ENCODE peak calls at places on chromosomes 11 and 22, in eight cellular contexts. G, O, M, Q, H, W, J and C are unnamed samples.

GRCh38 chr22:32590556-32590955 is 115.9 kb downstream of the FBXO7 start:
- DNase-seq in G (no peak), O (no peak), M (no peak), Q (no peak), H (no peak), W (no peak), J (no peak), C (no peak)

GRCh38 chr11:67389477-67389876 is 2.3 kb upstream of the RAD9A start:
- DNase-seq in G (no peak), O (peak), M (peak), Q (no peak), H (no peak), W (peak), J (peak), C (peak)

GRCh38 chr11:108593214-108593909 is at the start of gene EXPH5:
- DNase-seq in G (peak), O (peak), M (peak), Q (peak), H (peak), W (peak), J (peak), C (peak)

GRCh38 chr11:95128602-95129001 is 39.0 kb downstream of the ENDOD1 start:
- DNase-seq in G (no peak), O (no peak), M (no peak), Q (no peak), H (no peak), W (no peak), J (no peak), C (no peak)

GRCh38 chr11:19988598-19988997 is 171.7 kb downstream of the DBX1 start:
- DNase-seq in G (peak), O (no peak), M (no peak), Q (no peak), H (no peak), W (no peak), J (peak), C (no peak)

GRCh38 chr11:47177229-47177845 is 658 bp upstream of the ARFGAP2 start:
- DNase-seq in G (peak), O (peak), M (peak), Q (peak), H (peak), W (peak), J (peak), C (peak)

GRCh38 chr11:126655807-126656128 is 300.3 kb downstream of the ST3GAL4 start:
- DNase-seq in G (no peak), O (no peak), M (no peak), Q (no peak), H (peak), W (no peak), J (no peak), C (no peak)

GRCh38 chr11:100576044-100577021 is 110.8 kb upstream of the ARHGAP42 start:
- DNase-seq in G (no peak), O (no peak), M (peak), Q (peak), H (no peak), W (no peak), J (peak), C (peak)

GRCh38 chr11:995752-996420 is 40.6 kb downstream of the MUC6 start:
- DNase-seq in G (no peak), O (no peak), M (no peak), Q (no peak), H (no peak), W (no peak), J (no peak), C (no peak)

GRCh38 chr22:31173386-31174145 is 13.6 kb downstream of the RNF185 start:
- DNase-seq in G (no peak), O (no peak), M (no peak), Q (no peak), H (no peak), W (no peak), J (no peak), C (no peak)

GRCh38 chr22:36968249-36968964 is 50.8 kb downstream of the TST start:
- DNase-seq in G (no peak), O (no peak), M (no peak), Q (no peak), H (no peak), W (no peak), J (no peak), C (no peak)

GRCh38 chr11:105910095-105910715 is 111.8 kb downstream of the MSANTD4 start:
- DNase-seq in G (no peak), O (no peak), M (no peak), Q (no peak), H (no peak), W (no peak), J (no peak), C (no peak)

GRCh38 chr11:1204381-1205101 is 18.3 kb upstream of the MUC5B start:
- DNase-seq in G (peak), O (peak), M (no peak), Q (peak), H (peak), W (no peak), J (no peak), C (no peak)

GRCh38 chr11:15006139-15006759 is 34.1 kb upstream of the CALCA start:
- DNase-seq in G (no peak), O (no peak), M (no peak), Q (no peak), H (no peak), W (no peak), J (no peak), C (peak)

GRCh38 chr11:29025001-29025400 is 916.8 kb downstream of the METTL15 start:
- DNase-seq in G (no peak), O (no peak), M (no peak), Q (no peak), H (no peak), W (no peak), J (no peak), C (no peak)

GRCh38 chr11:120334894-120335462 is 1.2 kb upstream of the ARHGEF12 start:
- DNase-seq in G (peak), O (peak), M (peak), Q (peak), H (peak), W (peak), J (peak), C (peak)

GRCh38 chr11:130666781-130667251 is 218.4 kb downstream of the ADAMTS15 start:
- DNase-seq in G (no peak), O (no peak), M (no peak), Q (no peak), H (no peak), W (no peak), J (no peak), C (peak)

GRCh38 chr11:69539416-69540117 is 58.1 kb downstream of the LINC01488 start:
- DNase-seq in G (peak), O (no peak), M (peak), Q (peak), H (no peak), W (no peak), J (peak), C (peak)

GRCh38 chr22:50329236-50329635 is 2.4 kb upstream of the DENND6B start:
- DNase-seq in G (no peak), O (no peak), M (no peak), Q (no peak), H (no peak), W (no peak), J (no peak), C (no peak)

GRCh38 chr22:45891996-45892621 is 84.9 kb downstream of the WNT7B start:
- DNase-seq in G (no peak), O (no peak), M (no peak), Q (no peak), H (no peak), W (no peak), J (no peak), C (peak)

GRCh38 chr11:2700415-2701211 is 819 bp upstream of the KCNQ1OT1 start:
- DNase-seq in G (peak), O (peak), M (peak), Q (peak), H (peak), W (peak), J (peak), C (peak)

GRCh38 chr22:39528080-39528661 is 4.4 kb downstream of the RPS19BP1 start:
- DNase-seq in G (no peak), O (no peak), M (no peak), Q (no peak), H (no peak), W (no peak), J (no peak), C (no peak)

GRCh38 chr22:41687901-41688364 is 734 bp downstream of the SNU13 start:
- DNase-seq in G (no peak), O (no peak), M (peak), Q (no peak), H (no peak), W (no peak), J (peak), C (peak)

GRCh38 chr11:83724704-83725114 is 438.5 kb upstream of the CCDC90B start:
- DNase-seq in G (no peak), O (peak), M (peak), Q (no peak), H (peak), W (peak), J (peak), C (peak)

GRCh38 chr11:122863704-122864326 is 18.7 kb upstream of the JHY start:
- DNase-seq in G (no peak), O (peak), M (peak), Q (peak), H (no peak), W (no peak), J (peak), C (peak)

GRCh38 chr11:72582206-72583176 is 91.7 kb downstream of the PDE2A start:
- DNase-seq in G (peak), O (no peak), M (no peak), Q (no peak), H (no peak), W (no peak), J (no peak), C (no peak)

GRCh38 chr11:8757047-8757446 is 74.5 kb downstream of the RPL27A start:
- DNase-seq in G (peak), O (no peak), M (no peak), Q (no peak), H (no peak), W (no peak), J (no peak), C (no peak)

GRCh38 chr11:103624708-103625623 is 411.5 kb upstream of the DDI1 start:
- DNase-seq in G (no peak), O (no peak), M (no peak), Q (peak), H (no peak), W (no peak), J (no peak), C (no peak)

GRCh38 chr11:67456068-67456705 is 1.0 kb downstream of the CABP4 start:
- DNase-seq in G (peak), O (no peak), M (no peak), Q (no peak), H (no peak), W (no peak), J (no peak), C (no peak)

GRCh38 chr11:46363031-46363407 is 15.8 kb downstream of the DGKZ start:
- DNase-seq in G (no peak), O (no peak), M (peak), Q (peak), H (peak), W (peak), J (no peak), C (peak)

GRCh38 chr22:35322893-35323292 is 23.2 kb downstream of the TOM1 start:
- DNase-seq in G (no peak), O (no peak), M (no peak), Q (no peak), H (no peak), W (no peak), J (peak), C (no peak)

GRCh38 chr11:131914299-131914902 is 544.0 kb downstream of the NTM start:
- DNase-seq in G (no peak), O (no peak), M (no peak), Q (no peak), H (no peak), W (no peak), J (no peak), C (no peak)

GRCh38 chr11:47714554-47715081 is 551 bp downstream of the AGBL2 start:
- DNase-seq in G (peak), O (no peak), M (peak), Q (peak), H (peak), W (no peak), J (no peak), C (peak)

GRCh38 chr22:20979940-20980453 is 2.1 kb upstream of the LZTR1 start:
- DNase-seq in G (no peak), O (no peak), M (no peak), Q (no peak), H (peak), W (no peak), J (no peak), C (no peak)

GRCh38 chr11:107859459-107860239 is 1.1 kb upstream of the SLC35F2 start:
- DNase-seq in G (peak), O (peak), M (peak), Q (peak), H (peak), W (peak), J (peak), C (peak)

GRCh38 chr22:20867179-20868099 is 8.6 kb downstream of the SNAP29 start:
- DNase-seq in G (peak), O (no peak), M (peak), Q (peak), H (peak), W (peak), J (peak), C (peak)

GRCh38 chr11:112722876-112723275 is 238.3 kb upstream of the NCAM1 start:
- DNase-seq in G (no peak), O (no peak), M (no peak), Q (no peak), H (no peak), W (no peak), J (no peak), C (no peak)

GRCh38 chr22:19876314-19876940 is 21.8 kb upstream of the GNB1L start:
- DNase-seq in G (peak), O (peak), M (no peak), Q (no peak), H (no peak), W (no peak), J (peak), C (no peak)

GRCh38 chr11:100203789-100204188 is 483.3 kb upstream of the ARHGAP42 start:
- DNase-seq in G (no peak), O (no peak), M (no peak), Q (no peak), H (no peak), W (no peak), J (no peak), C (no peak)

GRCh38 chr11:128482512-128483191 is 104.7 kb downstream of the ETS1 start:
- DNase-seq in G (peak), O (no peak), M (peak), Q (peak), H (no peak), W (no peak), J (no peak), C (peak)
- H3K4me3 ChIP-seq in G (no peak), O (no peak), M (no peak), Q (peak), H (no peak), W (no peak), J (no peak), C (peak)

GRCh38 chr11:65486570-65487466 is 12.0 kb upstream of the MALAT1 start:
- DNase-seq in G (peak), O (no peak), M (no peak), Q (no peak), H (no peak), W (no peak), J (no peak), C (peak)
- TF ChIP-seq POLR2A in G (no peak), O (no peak), M (no peak), Q (no peak), H (no peak), W (no peak), J (no peak), C (no peak)

DNA sequence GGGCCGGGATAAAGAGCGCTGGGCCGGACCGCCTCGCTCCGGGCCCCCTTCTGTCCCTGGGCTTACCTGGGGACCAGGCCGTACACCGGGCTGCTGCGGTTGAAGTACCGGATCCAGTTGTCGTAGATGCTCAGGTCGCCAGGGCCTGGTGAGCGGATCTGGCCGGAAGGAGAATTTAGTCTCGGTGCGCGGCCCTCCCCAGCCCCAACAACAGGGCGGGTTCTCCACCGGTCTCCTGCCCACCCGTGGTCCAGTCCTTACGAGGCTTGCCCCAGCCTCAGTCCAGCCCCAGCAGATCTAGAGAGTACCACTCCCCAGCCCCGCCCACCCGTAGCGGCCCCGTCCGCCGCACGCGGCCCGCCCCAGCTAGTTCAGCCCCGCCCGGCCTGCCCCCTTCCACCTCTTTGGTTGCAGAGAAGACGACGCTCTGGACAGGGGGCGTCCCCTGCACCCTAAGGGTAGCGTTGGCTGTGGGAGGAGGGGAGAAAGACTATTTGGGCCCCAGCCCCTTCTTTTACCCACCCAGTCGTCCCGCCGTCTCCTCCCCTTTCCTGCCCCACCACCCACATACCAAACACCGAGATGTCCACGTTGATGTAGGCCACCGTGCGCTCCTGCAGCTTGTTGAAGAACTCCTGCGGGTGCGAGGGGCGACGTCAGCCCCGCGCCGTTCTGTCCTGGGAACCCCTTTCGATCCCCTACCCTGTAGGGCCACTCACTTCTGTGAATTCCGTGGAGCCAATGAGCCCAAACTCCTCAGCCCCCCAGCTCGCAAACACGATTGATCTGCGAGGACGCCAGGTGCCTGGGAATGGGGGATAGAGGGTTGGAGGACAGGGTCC is 6.8 kb downstream of the SAC3D1 start:
- DNase-seq in G (peak), O (no peak), M (peak), Q (peak), H (no peak), W (no peak), J (no peak), C (no peak)
- H3K4me3 ChIP-seq in G (peak), O (no peak), M (peak), Q (peak), H (peak), W (peak), J (peak), C (no peak)

GRCh38 chr11:45001466-45002165 is 50.9 kb upstream of the TP53I11 start:
- DNase-seq in G (no peak), O (no peak), M (no peak), Q (no peak), H (no peak), W (no peak), J (no peak), C (no peak)

GRCh38 chr11:44998051-44998450 is 47.4 kb upstream of the TP53I11 start:
- DNase-seq in G (no peak), O (peak), M (no peak), Q (no peak), H (no peak), W (no peak), J (no peak), C (no peak)

GRCh38 chr11:44999068-44999467 is 48.4 kb upstream of the TP53I11 start:
- DNase-seq in G (no peak), O (no peak), M (no peak), Q (no peak), H (no peak), W (no peak), J (no peak), C (no peak)

GRCh38 chr11:44997566-44997965 is 46.9 kb upstream of the TP53I11 start:
- DNase-seq in G (no peak), O (no peak), M (no peak), Q (no peak), H (no peak), W (no peak), J (no peak), C (no peak)

DNA sequence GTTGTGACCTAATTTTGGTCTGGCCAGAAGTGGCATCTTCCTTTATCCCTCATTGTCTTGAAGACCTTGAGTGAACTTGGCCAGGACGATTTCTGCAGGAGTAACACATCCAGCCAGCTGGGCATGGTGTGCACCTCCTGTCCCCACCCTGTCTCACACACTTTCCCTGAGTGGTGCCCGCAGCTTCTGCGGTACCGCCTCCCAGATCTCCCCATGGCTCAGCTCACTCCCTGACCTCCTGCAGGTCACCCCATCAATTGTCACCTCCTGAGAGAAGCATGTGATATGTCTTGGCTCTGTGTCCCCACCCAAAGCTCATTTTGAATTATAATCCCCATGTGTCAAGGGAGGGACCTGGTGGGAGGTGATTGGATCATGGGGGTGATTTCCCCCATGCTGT is 50.2 kb upstream of the TP53I11 start:
- DNase-seq in G (peak), O (no peak), M (no peak), Q (no peak), H (no peak), W (no peak), J (no peak), C (no peak)
- TF ChIP-seq POLR2A in G (no peak), O (no peak), M (no peak), Q (no peak), H (no peak), W (no peak), J (no peak), C (no peak)

GRCh38 chr11:111540921-111541208 is 345 bp downstream of the LAYN start:
- DNase-seq in G (no peak), O (no peak), M (no peak), Q (no peak), H (no peak), W (no peak), J (no peak), C (no peak)

GRCh38 chr11:111541209-111542061 is 915 bp downstream of the LAYN start:
- DNase-seq in G (peak), O (peak), M (no peak), Q (peak), H (peak), W (no peak), J (peak), C (peak)

GRCh38 chr11:111538407-111539114 is 2.0 kb upstream of the LAYN start:
- DNase-seq in G (no peak), O (no peak), M (no peak), Q (no peak), H (no peak), W (no peak), J (no peak), C (no peak)

GRCh38 chr11:111539426-111540113 is 950 bp upstream of the LAYN start:
- DNase-seq in G (no peak), O (no peak), M (no peak), Q (no peak), H (no peak), W (no peak), J (peak), C (no peak)

GRCh38 chr11:111540114-111540920 is at the start of gene LAYN:
- DNase-seq in G (peak), O (peak), M (no peak), Q (peak), H (no peak), W (peak), J (peak), C (no peak)
- H3K4me3 ChIP-seq in G (peak), O (no peak), M (peak), Q (peak), H (peak), W (peak), J (peak), C (no peak)

GRCh38 chr11:12074529-12075195 is 35.7 kb upstream of the MICAL2 start:
- DNase-seq in G (peak), O (no peak), M (no peak), Q (no peak), H (peak), W (no peak), J (no peak), C (no peak)
- TF ChIP-seq POLR2A in G (no peak), O (no peak), M (no peak), Q (no peak), H (no peak), W (no peak), J (no peak), C (no peak)

DNA sequence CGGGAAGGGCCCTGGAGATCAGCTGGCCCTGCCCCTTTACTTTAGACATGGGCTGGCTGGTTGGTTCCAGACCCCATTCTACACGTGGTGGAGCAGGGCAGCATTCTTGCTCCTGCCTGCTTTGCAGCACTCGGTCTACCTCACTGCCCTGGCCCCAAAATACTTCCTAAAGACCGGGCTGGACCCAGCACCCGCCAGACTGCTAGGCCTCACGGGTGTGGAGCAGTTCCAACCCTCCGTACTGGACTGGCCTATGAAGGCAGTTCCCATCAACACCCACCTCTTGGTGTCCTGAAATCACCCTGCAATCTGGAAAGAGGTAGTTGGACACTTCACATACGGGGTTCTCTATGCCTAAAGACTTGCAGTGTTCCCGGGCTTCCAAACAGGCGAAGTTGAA is 6.4 kb downstream of the MCAT start:
- DNase-seq in G (no peak), O (no peak), M (no peak), Q (no peak), H (no peak), W (no peak), J (no peak), C (no peak)
- H3K4me3 ChIP-seq in G (no peak), O (no peak), M (no peak), Q (no peak), H (no peak), W (no peak), J (no peak), C (no peak)